ENCODE peak calls at places on chromosome 19, in five cellular contexts. L is NCI-H1930; M is activated CD4-positive, alpha-beta memory T cell treated with anti-CD3 and anti-CD28 coated beads, Interleukin-2, amount 10 ng/mL, durations not matched to agents 7 days and 5 days; X is cardiac muscle cell; N is LHCN-M2. T is an unnamed sample.

GRCh38 chr19:44055870-44056269 is 4.0 kb downstream of the ZNF223 start:
- DNase-seq in L (no peak), M (no peak), X (no peak), N (no peak), T (no peak)

GRCh38 chr19:48975947-48976847 is 11.1 kb downstream of the FTL start:
- DNase-seq in L (no peak), M (peak), X (peak), N (no peak), T (peak)

GRCh38 chr19:51807111-51807701 is 12.2 kb downstream of the FPR3 start:
- DNase-seq in L (no peak), M (no peak), X (no peak), N (no peak), T (no peak)

GRCh38 chr19:16066611-16067104 is 9.6 kb upstream of the TPM4 start:
- DNase-seq in L (no peak), M (peak), X (no peak), N (peak), T (peak)

GRCh38 chr19:9032136-9032626 is 22.0 kb upstream of the MUC16 start:
- DNase-seq in L (no peak), M (no peak), X (no peak), N (no peak), T (no peak)

GRCh38 chr19:3932931-3933810 is at the start of gene NMRK2:
- DNase-seq in L (no peak), M (no peak), X (peak), N (no peak), T (peak)

GRCh38 chr19:35248310-35249145 is at the start of gene LSR:
- DNase-seq in L (peak), M (peak), X (peak), N (no peak), T (peak)

GRCh38 chr19:15525291-15525690 is 17.0 kb downstream of the CYP4F22 start:
- DNase-seq in L (no peak), M (no peak), X (no peak), N (no peak), T (no peak)

GRCh38 chr19:44746946-44747738 is 1.4 kb upstream of the BCL3 start:
- DNase-seq in L (peak), M (peak), X (peak), N (peak), T (peak)

GRCh38 chr19:35673121-35673804 is 6.9 kb downstream of the UPK1A start:
- DNase-seq in L (peak), M (peak), X (peak), N (peak), T (peak)

GRCh38 chr19:45821103-45821521 is 6.0 kb upstream of the RSPH6A start:
- DNase-seq in L (no peak), M (no peak), X (no peak), N (no peak), T (peak)

GRCh38 chr19:6519289-6519688 is 11.5 kb upstream of the TNFSF9 start:
- DNase-seq in L (no peak), M (no peak), X (no peak), N (peak), T (peak)

GRCh38 chr19:38745316-38745715 is 1.0 kb upstream of the CAPN12 start:
- DNase-seq in L (no peak), M (no peak), X (no peak), N (no peak), T (peak)

GRCh38 chr19:22257381-22257780 is 28.9 kb upstream of the ZNF729 start:
- DNase-seq in L (no peak), M (no peak), X (no peak), N (no peak), T (no peak)

GRCh38 chr19:41887711-41888382 is 4.9 kb downstream of the ARHGEF1 start:
- DNase-seq in L (no peak), M (peak), X (no peak), N (no peak), T (peak)

GRCh38 chr19:48090281-48090802 is 20.3 kb downstream of the PLA2G4C start:
- DNase-seq in L (no peak), M (no peak), X (no peak), N (no peak), T (no peak)

GRCh38 chr19:5680083-5680436 is 256 bp downstream of the MICOS13 start:
- DNase-seq in L (no peak), M (no peak), X (peak), N (no peak), T (no peak)

GRCh38 chr19:18433039-18433691 is 4.8 kb downstream of the ISYNA1 start:
- DNase-seq in L (no peak), M (no peak), X (no peak), N (no peak), T (peak)

GRCh38 chr19:35904312-35905068 is 2.2 kb downstream of the HCST start:
- DNase-seq in L (no peak), M (no peak), X (no peak), N (no peak), T (peak)

GRCh38 chr19:10113592-10113963 is 2.1 kb downstream of the P2RY11 start:
- DNase-seq in L (no peak), M (no peak), X (no peak), N (no peak), T (no peak)

GRCh38 chr19:41705393-41706174 is 2.8 kb upstream of the CEACAM5 start:
- DNase-seq in L (no peak), M (peak), X (no peak), N (peak), T (peak)

GRCh38 chr19:55385236-55385748 is 440 bp upstream of the RPL28 start:
- DNase-seq in L (peak), M (peak), X (peak), N (peak), T (peak)

GRCh38 chr19:13099073-13099999 is 3.3 kb downstream of the LYL1 start:
- DNase-seq in L (no peak), M (peak), X (no peak), N (no peak), T (peak)

GRCh38 chr19:14061751-14062557 is at the start of gene PALM3:
- DNase-seq in L (no peak), M (no peak), X (no peak), N (no peak), T (peak)

GRCh38 chr19:49458567-49458903 is 5.5 kb downstream of the ALDH16A1 start:
- DNase-seq in L (no peak), M (no peak), X (no peak), N (no peak), T (no peak)

T was measured in osteoblast.